ENCODE peak calls at places on chromosomes 16 and 17, in five cellular contexts. A, N, Z, S and D are unnamed samples.

GRCh38 chr16:79843631-79844043 is 243.1 kb upstream of the MAF start:
- DNase-seq in A (no peak), N (no peak), Z (no peak), S (peak; percentile 7), D (no peak)

GRCh38 chr17:34989473-34989872 is 9.2 kb downstream of the LIG3 start:
- DNase-seq in A (no peak), N (no peak), Z (no peak), S (no peak), D (no peak)

GRCh38 chr16:22970191-22970845 is 156.4 kb downstream of the HS3ST2 start:
- DNase-seq in A (peak; percentile 59), N (no peak), Z (no peak), S (no peak), D (no peak)

GRCh38 chr16:82329504-82330192 is 159.6 kb upstream of the MPHOSPH6 start:
- DNase-seq in A (no peak), N (peak; percentile 89), Z (no peak), S (no peak), D (no peak)

GRCh38 chr17:35765086-35765710 is 4.5 kb downstream of the C17orf50 start:
- DNase-seq in A (no peak), N (no peak), Z (no peak), S (no peak), D (no peak)

GRCh38 chr16:80618862-80619648 is 78.3 kb downstream of the DYNLRB2 start:
- DNase-seq in A (no peak), N (no peak), Z (no peak), S (no peak), D (no peak)

GRCh38 chr17:13222931-13223330 is 205.1 kb upstream of the ELAC2 start:
- DNase-seq in A (no peak), N (no peak), Z (no peak), S (no peak), D (no peak)

GRCh38 chr17:49061524-49061943 is 64.3 kb downstream of the IGF2BP1 start:
- DNase-seq in A (no peak), N (no peak), Z (no peak), S (no peak), D (no peak)

GRCh38 chr16:53695070-53695469 is 8.6 kb downstream of the RPGRIP1L start:
- DNase-seq in A (no peak), N (no peak), Z (no peak), S (no peak), D (no peak)

DNA sequence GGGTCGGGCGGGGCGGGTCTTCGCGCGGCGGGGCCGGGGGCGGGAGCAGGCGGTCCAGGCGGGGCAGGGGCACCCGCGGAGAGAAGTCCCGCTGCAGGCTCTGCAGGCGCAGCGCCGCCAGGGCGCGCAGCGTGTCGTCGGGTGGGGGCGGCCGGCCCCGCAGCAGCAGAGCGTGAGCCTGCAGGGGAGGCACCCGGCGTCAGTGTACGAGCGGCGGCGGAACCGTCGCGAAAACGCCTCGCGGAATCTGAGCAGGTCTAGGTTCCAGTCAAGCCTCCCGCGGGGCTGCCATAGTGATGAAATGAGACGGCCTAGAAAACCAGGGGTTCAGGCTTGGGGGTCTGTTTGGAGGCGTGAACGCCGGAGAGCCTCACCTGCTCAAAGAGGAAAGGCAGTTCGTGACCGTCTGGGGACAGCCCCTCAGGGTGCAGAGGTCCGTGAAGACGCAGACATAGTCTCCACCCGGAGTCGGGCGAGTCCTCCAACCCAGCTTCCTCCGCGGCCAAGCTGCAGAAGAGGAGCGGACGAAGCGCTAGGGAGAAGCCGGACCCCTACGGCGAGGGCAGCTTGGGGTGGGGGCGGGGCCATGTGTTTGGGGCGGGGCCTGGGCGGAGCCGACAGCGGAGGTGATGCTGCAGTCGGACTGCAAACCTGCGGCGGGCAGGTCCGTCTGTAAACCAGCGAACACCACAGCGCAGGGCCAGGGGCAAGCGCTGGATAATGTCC is 6.4 kb downstream of the PLEKHH3 start:
- DNase-seq in A (no peak), N (no peak), Z (peak; percentile 82), S (no peak), D (no peak)
- TF ChIP-seq SUZ12 in A (no peak), N (no peak), Z (no peak), S (no peak), D (no peak)

GRCh38 chr17:58120195-58120822 is 27.9 kb upstream of the OR4D1 start:
- DNase-seq in A (peak; percentile 69), N (peak; percentile 56), Z (peak; percentile 59), S (no peak), D (peak; percentile 51)

GRCh38 chr17:58127846-58128245 is 20.3 kb upstream of the OR4D1 start:
- DNase-seq in A (no peak), N (no peak), Z (no peak), S (no peak), D (no peak)

GRCh38 chr17:58117382-58117781 is 30.8 kb upstream of the OR4D1 start:
- DNase-seq in A (no peak), N (no peak), Z (no peak), S (no peak), D (no peak)

GRCh38 chr17:58119491-58119890 is 28.7 kb upstream of the OR4D1 start:
- DNase-seq in A (no peak), N (no peak), Z (no peak), S (no peak), D (no peak)

GRCh38 chr17:58121925-58122324 is 26.3 kb upstream of the OR4D1 start:
- DNase-seq in A (peak; percentile 20), N (peak; percentile 56), Z (no peak), S (no peak), D (peak; percentile 50)
- TF ChIP-seq SUZ12 in A (no peak), N (no peak), Z (no peak), S (no peak), D (no peak)

GRCh38 chr17:8629371-8630226 is 926 bp downstream of the MYH10 start:
- DNase-seq in A (no peak), N (no peak), Z (peak; percentile 63), S (no peak), D (peak; percentile 33)
- TF ChIP-seq SUZ12 in A (no peak), N (no peak), Z (no peak), S (peak; percentile 71), D (no peak)

GRCh38 chr16:4505356-4506153 is 29.4 kb downstream of the HMOX2 start:
- DNase-seq in A (no peak), N (no peak), Z (no peak), S (peak; percentile 70), D (no peak)

GRCh38 chr16:4498546-4499195 is 22.5 kb downstream of the HMOX2 start:
- DNase-seq in A (no peak), N (no peak), Z (no peak), S (no peak), D (no peak)

GRCh38 chr16:4499196-4499555 is 23.0 kb downstream of the HMOX2 start:
- DNase-seq in A (no peak), N (no peak), Z (no peak), S (no peak), D (no peak)

GRCh38 chr16:4500283-4500682 is 24.1 kb downstream of the HMOX2 start:
- DNase-seq in A (no peak), N (peak; percentile 39), Z (no peak), S (no peak), D (no peak)

DNA sequence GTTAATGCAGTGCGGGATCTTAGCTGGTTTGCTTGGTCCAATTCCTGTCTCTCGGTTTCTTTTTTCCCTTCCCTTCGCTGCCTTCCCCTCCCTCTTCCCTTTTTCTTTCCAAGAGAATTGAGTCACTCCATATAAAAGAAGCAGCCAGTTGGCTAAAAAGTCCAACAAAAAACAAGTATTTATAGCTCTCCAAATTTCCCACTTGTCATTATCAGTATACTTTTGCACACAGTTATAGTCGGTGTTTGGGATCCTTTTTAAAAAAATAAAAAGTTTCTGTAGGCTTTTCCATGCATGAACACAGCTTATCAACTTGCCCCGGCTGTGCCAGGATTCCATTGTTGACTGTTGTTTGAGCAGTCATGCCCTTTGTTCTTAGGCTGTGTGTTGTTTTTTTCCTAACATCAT is 24.9 kb downstream of the HMOX2 start:
- DNase-seq in A (no peak), N (peak; percentile 41), Z (no peak), S (no peak), D (no peak)
- TF ChIP-seq SUZ12 in A (no peak), N (no peak), Z (no peak), S (no peak), D (no peak)

DNA sequence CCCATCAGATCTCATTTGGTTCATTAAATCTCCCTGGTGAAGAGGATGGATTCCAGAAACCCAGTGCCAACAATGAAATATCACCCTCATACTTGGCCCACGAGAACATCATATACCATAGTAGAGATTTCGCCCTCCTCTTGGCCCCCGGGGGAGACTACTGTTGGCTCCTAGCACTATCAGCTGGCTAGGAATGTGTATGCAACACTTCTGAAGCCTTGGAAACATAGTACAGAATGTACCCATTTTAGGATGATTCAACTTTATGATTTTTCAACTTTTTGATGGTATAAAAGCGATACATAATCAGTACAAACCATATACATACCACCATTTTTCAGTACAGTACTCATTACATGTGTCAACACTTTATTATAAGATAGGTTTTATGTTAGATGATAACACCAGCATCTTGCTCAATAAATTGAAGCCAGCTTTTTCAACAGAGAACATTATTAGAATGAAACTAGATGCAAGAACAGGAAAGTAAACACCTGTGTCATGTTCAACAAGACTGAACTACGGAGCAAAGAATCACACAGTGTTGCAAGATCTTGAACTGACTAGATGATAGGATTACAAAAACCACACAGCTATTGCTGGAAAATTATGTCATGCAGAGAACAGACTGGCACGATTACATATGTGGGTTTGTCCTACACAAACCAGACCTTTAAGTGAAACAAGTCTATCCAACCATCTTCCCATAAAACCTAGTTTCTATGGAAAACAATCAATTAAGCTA is 17.2 kb downstream of the RSL1D1 start:
- DNase-seq in A (no peak), N (peak; percentile 84), Z (no peak), S (no peak), D (no peak)
- TF ChIP-seq SUZ12 in A (no peak), N (no peak), Z (no peak), S (no peak), D (no peak)